ENCODE peak calls at places on chromosome 7, in nine cellular contexts. E, S, Q, G, I, D, T, L and U are unnamed samples.

GRCh38 chr7:93890464-93891068 is at the start of gene TFPI2:
- DNase-seq in T (peak), D (no peak), G (peak), L (no peak), S (peak), Q (no peak), I (no peak), E (peak), U (no peak)

GRCh38 chr7:23076774-23077173 is 28.8 kb upstream of the KLHL7 start:
- DNase-seq in Q (no peak), E (no peak), D (no peak), I (no peak), T (peak), G (no peak), L (no peak), S (no peak), U (no peak)

GRCh38 chr7:124085168-124085567 is 52.3 kb upstream of the TMEM229A start:
- DNase-seq in I (no peak), S (no peak), L (no peak), D (peak), T (peak), E (no peak), G (peak), Q (peak), U (no peak)

GRCh38 chr7:351681-352480 is 61.9 kb downstream of the FOXL3 start:
- DNase-seq in G (no peak), Q (peak), S (no peak), I (no peak), E (no peak), T (no peak), D (no peak), L (no peak), U (no peak)

GRCh38 chr7:537911-538634 is 18.4 kb upstream of the PDGFA start:
- DNase-seq in I (peak), D (peak), E (peak), G (peak), S (peak), T (peak), L (peak), Q (peak), U (no peak)

GRCh38 chr7:137998250-137998649 is 3.6 kb downstream of the CREB3L2 start:
- DNase-seq in T (peak), G (no peak), I (no peak), S (peak), E (no peak), L (no peak), D (no peak), Q (no peak), U (no peak)

GRCh38 chr7:3537210-3537875 is 236.3 kb downstream of the SDK1 start:
- DNase-seq in E (no peak), Q (no peak), I (no peak), D (no peak), G (no peak), S (peak), T (no peak), L (no peak), U (no peak)

GRCh38 chr7:131628634-131629033 is 72.2 kb upstream of the PODXL start:
- DNase-seq in I (no peak), E (no peak), T (no peak), G (no peak), S (no peak), D (no peak), L (no peak), Q (no peak), U (no peak)

GRCh38 chr7:38411404-38411803 is 138.0 kb upstream of the TARP start:
- DNase-seq in E (no peak), G (no peak), T (peak), S (peak), L (no peak), Q (no peak), I (peak), D (no peak), U (no peak)

GRCh38 chr7:55360486-55360885 is 4.7 kb upstream of the LANCL2 start:
- DNase-seq in G (no peak), I (no peak), Q (no peak), D (no peak), E (no peak), L (no peak), T (no peak), S (no peak), U (no peak)

GRCh38 chr7:20954711-20955641 is 168.3 kb upstream of the SP8 start:
- DNase-seq in G (no peak), E (no peak), S (no peak), D (no peak), L (no peak), T (no peak), I (no peak), Q (no peak), U (no peak)

GRCh38 chr7:142887282-142888015 is 1.9 kb upstream of the TRPV6 start:
- DNase-seq in G (no peak), S (no peak), D (peak), I (no peak), Q (peak), T (no peak), L (no peak), E (no peak), U (no peak)

GRCh38 chr7:148135106-148135505 is 455.5 kb upstream of the C7orf33 start:
- DNase-seq in E (no peak), D (no peak), Q (no peak), S (no peak), I (no peak), G (no peak), L (no peak), T (no peak), U (no peak)

GRCh38 chr7:2617710-2617975 is 14.1 kb upstream of the TTYH3 start:
- DNase-seq in E (no peak), T (no peak), L (no peak), I (no peak), G (no peak), Q (no peak), D (no peak), S (no peak), U (no peak)

GRCh38 chr7:33190688-33191304 is 61.4 kb downstream of the BBS9 start:
- DNase-seq in T (no peak), D (no peak), G (no peak), I (no peak), L (no peak), S (no peak), Q (no peak), E (no peak), U (no peak)

GRCh38 chr7:50209461-50210161 is 94.9 kb upstream of the IKZF1 start:
- DNase-seq in E (no peak), Q (no peak), I (no peak), D (no peak), S (no peak), G (no peak), T (no peak), L (no peak), U (no peak)

GRCh38 chr7:121797283-121798037 is 75.5 kb upstream of the PTPRZ1 start:
- DNase-seq in E (no peak), I (no peak), L (no peak), G (no peak), D (no peak), S (no peak), T (no peak), Q (no peak), U (no peak)

GRCh38 chr7:143408686-143409551 is at the start of gene EPHA1:
- DNase-seq in E (no peak), S (no peak), D (peak), I (peak), L (peak), Q (peak), G (no peak), T (no peak), U (no peak)

GRCh38 chr7:116173051-116174028 is 37.0 kb upstream of the TES start:
- DNase-seq in S (peak), I (peak), D (no peak), T (peak), Q (no peak), L (peak), G (peak), E (no peak), U (no peak)

GRCh38 chr7:36198854-36199266 is 45.8 kb downstream of the EEPD1 start:
- DNase-seq in L (no peak), S (peak), G (no peak), D (no peak), I (no peak), T (no peak), Q (no peak), E (no peak), U (no peak)

GRCh38 chr7:143013473-143013872 is 13.5 kb downstream of the OR9A2 start:
- DNase-seq in E (no peak), L (no peak), Q (no peak), G (no peak), D (no peak), S (no peak), T (no peak), I (no peak), U (no peak)

GRCh38 chr7:114924066-114924712 is 2.3 kb downstream of the MDFIC start:
- DNase-seq in G (no peak), I (no peak), S (no peak), L (no peak), Q (no peak), D (no peak), E (no peak), T (no peak), U (no peak)

GRCh38 chr7:114921636-114922150 is at the start of gene MDFIC:
- DNase-seq in D (no peak), S (no peak), Q (peak), E (peak), I (no peak), T (peak), L (no peak), G (peak), U (no peak)

GRCh38 chr7:114922652-114923402 is 933 bp downstream of the MDFIC start:
- DNase-seq in S (peak), L (no peak), Q (peak), D (peak), I (no peak), T (peak), G (peak), E (peak), U (no peak)

GRCh38 chr7:114923403-114923713 is 1.5 kb downstream of the MDFIC start:
- DNase-seq in G (no peak), L (no peak), S (no peak), E (no peak), D (no peak), T (no peak), I (no peak), Q (no peak), U (no peak)

DNA sequence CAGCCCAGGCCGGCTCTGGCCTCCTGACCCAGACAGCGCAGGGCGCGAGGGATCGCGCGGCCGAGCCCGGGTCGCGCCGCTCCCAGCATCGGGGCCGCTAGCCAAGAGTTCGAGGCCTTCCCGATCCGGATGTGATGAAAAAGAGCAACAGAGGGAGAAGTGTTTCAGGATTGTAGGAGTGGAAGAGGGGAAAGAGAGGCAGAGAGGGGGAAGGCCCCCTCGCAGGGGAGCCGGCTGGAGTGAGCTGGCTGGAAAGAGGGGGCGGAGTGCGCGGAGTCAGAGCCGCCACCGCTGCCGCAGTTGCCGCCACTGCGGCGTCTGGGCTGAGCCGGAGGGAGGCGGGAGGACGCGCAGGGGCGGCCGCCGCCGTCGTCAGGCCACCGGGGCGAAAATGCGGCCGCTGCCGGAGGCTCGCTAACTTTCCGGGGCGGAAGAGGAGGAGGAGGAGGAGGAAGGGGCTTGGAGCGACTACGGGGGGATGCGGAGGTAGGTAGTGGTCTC is 307 bp downstream of the MDFIC start:
- DNase-seq in T (peak), S (peak), D (peak), G (peak), E (peak), L (no peak), Q (peak), I (no peak), U (no peak)
- TF ChIP-seq POLR2A in T (peak), S (peak), D (no peak), G (peak), E (peak), L (no peak), Q (no peak), I (peak), U (no peak)

GRCh38 chr7:101017099-101017777 is 2.6 kb upstream of the MUC17 start:
- DNase-seq in S (peak), D (peak), I (no peak), E (peak), Q (peak), L (peak), G (peak), T (peak), U (no peak)
- TF ChIP-seq POLR2A in S (peak), D (no peak), I (no peak), E (peak), Q (no peak), L (no peak), G (no peak), T (no peak), U (no peak)

GRCh38 chr7:152025077-152025936 is at the start of gene GALNT11:
- DNase-seq in S (peak), L (peak), Q (peak), E (peak), G (peak), T (peak), D (peak), I (peak), U (peak)
- TF ChIP-seq POLR2A in S (peak), L (peak), Q (peak), E (peak), G (peak), T (peak), D (no peak), I (peak), U (no peak)

GRCh38 chr7:76359111-76359986 is 558 bp upstream of the YWHAG start:
- DNase-seq in S (peak), L (peak), T (peak), G (peak), Q (peak), I (peak), D (peak), E (peak), U (peak)

GRCh38 chr7:76357379-76358052 is 1.3 kb downstream of the YWHAG start:
- DNase-seq in I (no peak), T (no peak), L (no peak), Q (no peak), E (no peak), G (no peak), S (no peak), D (no peak), U (no peak)

GRCh38 chr7:76358053-76358477 is 726 bp downstream of the YWHAG start:
- DNase-seq in I (no peak), T (peak), Q (peak), D (peak), G (peak), E (peak), L (peak), S (peak), U (no peak)

GRCh38 chr7:76356823-76357222 is 2.0 kb downstream of the YWHAG start:
- DNase-seq in D (no peak), S (peak), L (no peak), E (no peak), G (peak), I (no peak), Q (peak), T (peak), U (no peak)

DNA sequence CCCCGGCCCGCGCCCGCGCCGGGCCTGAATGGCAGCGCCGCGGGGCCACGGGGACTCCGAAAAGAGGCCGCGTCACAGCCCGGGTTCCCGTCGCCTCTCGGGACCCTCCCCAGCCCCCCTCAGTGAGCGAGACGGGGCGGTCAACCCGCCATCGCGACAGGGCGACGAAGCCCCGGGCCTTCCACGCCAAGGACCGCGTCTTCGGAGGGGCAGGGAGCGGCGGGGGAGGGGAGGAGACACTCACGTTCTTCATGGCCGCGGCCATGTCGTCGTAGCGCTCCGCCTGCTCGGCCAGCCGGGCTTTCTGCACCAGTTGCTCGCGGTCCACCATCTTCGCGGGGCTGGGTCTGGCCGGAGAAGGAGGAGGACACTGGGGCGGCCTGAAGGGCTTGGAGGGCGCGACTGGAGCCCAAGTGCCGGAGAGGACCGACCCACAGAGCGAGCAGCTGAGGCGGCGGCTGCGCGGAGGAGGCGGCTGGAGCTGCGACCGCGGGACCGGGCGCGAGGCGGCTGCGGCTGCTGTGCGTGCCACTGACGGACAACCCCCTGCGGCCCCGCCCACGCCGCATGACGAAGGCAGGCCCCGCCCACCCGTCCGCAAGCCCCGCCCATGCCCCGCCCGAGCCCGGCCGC is at the start of gene YWHAG:
- DNase-seq in T (peak), G (peak), D (peak), I (peak), L (peak), E (no peak), S (peak), Q (peak), U (peak)
- TF ChIP-seq POLR2A in T (peak), G (peak), D (peak), I (peak), L (peak), E (peak), S (peak), Q (peak), U (peak)